ENCODE peak calls at places on chromosomes 13 and 19, in five cellular contexts. I is mesothelial cell of epicardium, F is thoracic aorta, W is GM12865, D is colonic mucosa. Q is an unnamed sample.

GRCh38 chr19:13984875-13985741 is 21.0 kb downstream of the RFX1 start:
- DNase-seq in D (no peak), I (no peak), W (no peak), F (no peak), Q (no peak)

GRCh38 chr19:33393286-33394005 is 19.9 kb downstream of the CEBPG start:
- DNase-seq in I (no peak), D (no peak), F (no peak), W (no peak), Q (no peak)

GRCh38 chr19:50310759-50311465 is 18.3 kb downstream of the KCNC3 start:
- DNase-seq in I (no peak), F (no peak), W (no peak), D (no peak), Q (no peak)

GRCh38 chr19:49473868-49474544 is at the start of gene FLT3LG:
- DNase-seq in F (no peak), I (peak; percentile 60), D (peak; percentile 77), W (peak; percentile 93), Q (peak; percentile 91)

GRCh38 chr13:99406799-99407201 is 94.5 kb upstream of the TM9SF2 start:
- DNase-seq in I (no peak), F (no peak), W (no peak), D (no peak), Q (no peak)

GRCh38 chr13:98223741-98224140 is 46.7 kb upstream of the RNF113B start:
- DNase-seq in I (no peak), W (no peak), D (no peak), F (no peak), Q (no peak)

GRCh38 chr13:44416297-44416696 is 42.7 kb downstream of the SERP2 start:
- DNase-seq in I (no peak), W (no peak), D (no peak), F (no peak), Q (no peak)

GRCh38 chr19:44847144-44848035 is 1.3 kb downstream of the NECTIN2 start:
- DNase-seq in W (no peak), I (peak; percentile 52), D (peak; percentile 86), F (no peak), Q (peak; percentile 87)

GRCh38 chr19:16836115-16836905 is 7.1 kb downstream of the SIN3B start:
- DNase-seq in I (no peak), W (peak; percentile 73), F (no peak), D (no peak), Q (no peak)

GRCh38 chr19:40489882-40490230 is 23.1 kb downstream of the SPTBN4 start:
- DNase-seq in D (no peak), F (no peak), I (no peak), W (no peak), Q (no peak)

GRCh38 chr13:65460136-65460535 is 1770.0 kb downstream of the PCDH9 start:
- DNase-seq in D (no peak), I (no peak), F (no peak), W (no peak), Q (no peak)

GRCh38 chr13:78160793-78161192 is 242.2 kb upstream of the EDNRB start:
- DNase-seq in I (no peak), D (no peak), W (peak; percentile 24), F (no peak), Q (no peak)

GRCh38 chr13:109344552-109345157 is 441.7 kb downstream of the IRS2 start:
- DNase-seq in F (no peak), W (no peak), I (no peak), D (no peak), Q (no peak)

GRCh38 chr19:14795078-14795721 is 16.8 kb upstream of the ADGRE2 start:
- DNase-seq in W (no peak), I (no peak), F (no peak), D (no peak), Q (no peak)

GRCh38 chr13:33637978-33638743 is 179.8 kb upstream of the RFC3 start:
- DNase-seq in W (no peak), I (no peak), F (no peak), D (no peak), Q (no peak)

GRCh38 chr13:83221813-83222241 is 660.4 kb downstream of the SLITRK1 start:
- DNase-seq in D (no peak), W (no peak), I (no peak), F (no peak), Q (no peak)

GRCh38 chr13:104461049-104461448 is 1394.8 kb upstream of the SLC10A2 start:
- DNase-seq in F (no peak), D (no peak), W (no peak), I (no peak), Q (no peak)

GRCh38 chr13:50685491-50685890 is 158.0 kb downstream of the DLEU7 start:
- DNase-seq in W (peak; percentile 40), I (no peak), D (peak; percentile 50), F (no peak), Q (no peak)

GRCh38 chr19:55677572-55678028 is 2.6 kb downstream of the EPN1 start:
- DNase-seq in F (no peak), D (no peak), W (peak; percentile 32), I (no peak), Q (no peak)

GRCh38 chr13:44648392-44649117 is 72.4 kb upstream of the TSC22D1 start:
- DNase-seq in I (no peak), F (no peak), D (no peak), W (peak; percentile 26), Q (no peak)

GRCh38 chr19:29273000-29273691 is 60.2 kb upstream of the UQCRFS1 start:
- DNase-seq in I (no peak), W (no peak), D (no peak), F (no peak), Q (peak; percentile 17)

GRCh38 chr13:113364933-113365371 is 1.0 kb upstream of the GRTP1 start:
- DNase-seq in W (no peak), I (no peak), D (peak; percentile 27), F (no peak), Q (no peak)

GRCh38 chr13:44710576-44710975 is 134.4 kb upstream of the TSC22D1 start:
- DNase-seq in D (no peak), I (no peak), F (no peak), W (peak; percentile 58), Q (no peak)

GRCh38 chr19:38877781-38878574 is at the start of gene RINL:
- DNase-seq in I (no peak), F (no peak), W (peak; percentile 85), D (peak; percentile 49), Q (no peak)

GRCh38 chr19:18306903-18307681 is 15.8 kb downstream of the LSM4 start:
- DNase-seq in D (no peak), W (peak; percentile 49), F (no peak), I (no peak), Q (no peak)
- TF ChIP-seq CTCF in D (no peak), W (no peak), F (peak; percentile 25), I (no peak), Q (no peak)

DNA sequence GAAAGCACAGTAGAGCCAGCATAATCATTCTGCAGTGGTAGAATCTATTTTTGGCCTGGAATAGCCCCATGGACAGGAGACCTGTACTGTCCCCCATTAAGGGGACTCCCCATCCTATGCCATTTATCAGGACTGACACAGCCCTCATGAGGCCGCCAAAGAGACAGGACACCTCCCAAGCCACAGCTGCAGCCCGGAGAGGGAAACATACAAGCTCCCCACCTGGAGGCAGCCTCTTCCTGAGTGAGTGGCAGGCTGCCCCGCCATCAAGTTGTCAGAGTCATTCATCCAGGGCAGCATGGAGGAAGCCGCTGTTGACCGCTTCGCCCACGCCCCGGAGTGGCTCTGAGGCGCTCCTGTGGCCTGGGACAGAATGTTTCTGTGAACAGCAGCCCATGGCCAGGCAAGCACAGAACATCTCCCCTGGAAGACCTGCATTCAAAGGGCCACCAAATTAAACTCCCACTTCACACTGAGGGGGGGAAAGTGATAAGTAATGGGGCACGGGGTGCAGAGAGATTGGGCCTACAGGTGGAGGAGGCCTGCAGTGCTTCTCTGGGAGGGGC is 111.3 kb downstream of the ZDHHC20 start:
- DNase-seq in D (no peak), W (no peak), I (no peak), F (no peak), Q (no peak)
- TF ChIP-seq CTCF in D (no peak), W (no peak), I (no peak), F (no peak), Q (no peak)

DNA sequence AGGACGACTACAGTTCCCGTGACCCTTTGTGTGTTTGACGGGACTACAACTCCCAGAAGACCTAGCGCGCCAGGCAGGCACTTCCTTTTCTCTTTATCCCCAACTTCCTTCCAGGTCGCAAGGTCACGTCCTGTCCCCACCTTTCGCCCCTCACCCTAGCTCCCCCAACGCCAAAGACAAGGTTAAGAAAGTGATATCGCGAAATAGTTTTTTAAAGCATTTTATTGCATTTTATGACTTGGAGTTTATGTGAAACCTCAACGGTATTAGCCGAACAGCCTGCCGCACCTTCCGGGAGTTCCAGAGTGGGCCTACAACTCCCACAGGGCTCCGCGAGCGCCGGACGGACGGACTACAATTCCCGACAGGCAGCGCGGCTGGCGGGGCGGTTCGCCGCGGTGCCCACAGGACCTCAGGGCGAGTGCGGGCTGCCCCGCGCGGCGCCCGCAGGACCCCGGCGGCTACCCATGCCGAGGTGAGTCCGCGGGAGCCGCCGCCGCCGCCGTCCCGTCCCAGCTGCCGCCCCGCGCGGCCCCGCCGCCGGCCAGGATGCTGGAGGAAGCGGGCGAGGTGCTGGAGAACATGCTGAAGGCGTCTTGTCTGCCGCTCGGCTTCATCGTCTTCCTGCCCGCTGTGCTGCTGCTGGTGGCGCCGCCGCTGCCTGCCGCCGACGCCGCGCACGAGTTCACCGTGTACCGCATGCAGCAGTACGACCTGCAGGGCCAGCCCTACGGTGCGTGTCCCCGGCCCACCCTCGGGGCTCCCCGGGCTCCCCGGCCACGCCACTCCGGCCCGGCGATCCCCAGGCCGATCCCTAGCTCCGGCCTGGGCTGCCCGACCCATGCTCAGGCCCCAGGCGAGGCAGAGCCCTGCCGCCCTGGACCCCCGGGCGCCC is at the start of gene NCLN:
- DNase-seq in D (peak; percentile 95), I (peak; percentile 89), F (peak; percentile 81), W (peak; percentile 96), Q (peak; percentile 95)
- TF ChIP-seq CTCF in D (no peak), I (no peak), F (no peak), W (no peak), Q (no peak)

GRCh38 chr19:56917998-56918397 is 77.5 kb upstream of the PEG3 start:
- DNase-seq in F (no peak), I (no peak), D (no peak), W (no peak), Q (no peak)
- TF ChIP-seq CTCF in F (no peak), I (no peak), D (no peak), W (no peak), Q (no peak)

GRCh38 chr19:413756-414420 is 4.9 kb upstream of the C2CD4C start:
- DNase-seq in W (no peak), D (no peak), F (no peak), I (no peak), Q (no peak)
- TF ChIP-seq CTCF in W (no peak), D (no peak), F (no peak), I (no peak), Q (no peak)

Q was measured in coronary artery.